ENCODE peak calls at places on chromosomes 6 and 20, in eight cellular contexts. One of them, this sample, is unnamed.

GRCh38 chr6:55636406-55637102 is 57.6 kb upstream of the HMGCLL1 start:
- DNase-seq in NCI-H1417: no peak
- DNase-seq in heart left ventricle: no peak
- DNase-seq in activated T-helper 1 cell treated with anti-CD3 and anti-CD28 coated beads, Interleukin-2, amount 50 U/mL, for 16 hours: no peak
- DNase-seq in stimulated activated CD4-positive, alpha-beta T cell treated with anti-CD3 and anti-CD28 coated beads, Interleukin-2, amount 100 ng/mL, for 4 hours: no peak
- DNase-seq in nephron progenitor cell: no peak
- DNase-seq in T follicular helper cell: no peak
- DNase-seq in H9: no peak
- DNase-seq in this sample: peak

GRCh38 chr6:16523550-16524379 is 237.5 kb downstream of the ATXN1 start:
- DNase-seq in NCI-H1417: no peak
- DNase-seq in stimulated activated CD4-positive, alpha-beta T cell treated with anti-CD3 and anti-CD28 coated beads, Interleukin-2, amount 100 ng/mL, for 4 hours: no peak
- DNase-seq in nephron progenitor cell: no peak
- DNase-seq in activated T-helper 1 cell treated with anti-CD3 and anti-CD28 coated beads, Interleukin-2, amount 50 U/mL, for 16 hours: no peak
- DNase-seq in H9: no peak
- DNase-seq in heart left ventricle: peak
- DNase-seq in T follicular helper cell: no peak
- DNase-seq in this sample: peak

GRCh38 chr20:45456632-45457031 is 12.9 kb upstream of the WFDC2 start:
- DNase-seq in H9: peak
- DNase-seq in heart left ventricle: no peak
- DNase-seq in T follicular helper cell: no peak
- DNase-seq in stimulated activated CD4-positive, alpha-beta T cell treated with anti-CD3 and anti-CD28 coated beads, Interleukin-2, amount 100 ng/mL, for 4 hours: no peak
- DNase-seq in nephron progenitor cell: peak
- DNase-seq in NCI-H1417: peak
- DNase-seq in activated T-helper 1 cell treated with anti-CD3 and anti-CD28 coated beads, Interleukin-2, amount 50 U/mL, for 16 hours: no peak
- DNase-seq in this sample: peak

GRCh38 chr20:46430921-46431712 is 24.7 kb upstream of the ELMO2 start:
- DNase-seq in H9: no peak
- DNase-seq in heart left ventricle: no peak
- DNase-seq in nephron progenitor cell: no peak
- DNase-seq in NCI-H1417: no peak
- DNase-seq in activated T-helper 1 cell treated with anti-CD3 and anti-CD28 coated beads, Interleukin-2, amount 50 U/mL, for 16 hours: no peak
- DNase-seq in T follicular helper cell: no peak
- DNase-seq in stimulated activated CD4-positive, alpha-beta T cell treated with anti-CD3 and anti-CD28 coated beads, Interleukin-2, amount 100 ng/mL, for 4 hours: no peak
- DNase-seq in this sample: no peak

GRCh38 chr6:33623895-33624381 is 2.8 kb downstream of the ITPR3 start:
- DNase-seq in activated T-helper 1 cell treated with anti-CD3 and anti-CD28 coated beads, Interleukin-2, amount 50 U/mL, for 16 hours: no peak
- DNase-seq in NCI-H1417: no peak
- DNase-seq in nephron progenitor cell: no peak
- DNase-seq in heart left ventricle: no peak
- DNase-seq in stimulated activated CD4-positive, alpha-beta T cell treated with anti-CD3 and anti-CD28 coated beads, Interleukin-2, amount 100 ng/mL, for 4 hours: no peak
- DNase-seq in H9: no peak
- DNase-seq in T follicular helper cell: no peak
- DNase-seq in this sample: no peak

GRCh38 chr6:96522469-96523009 is 933 bp downstream of the UFL1 start:
- DNase-seq in nephron progenitor cell: no peak
- DNase-seq in H9: no peak
- DNase-seq in stimulated activated CD4-positive, alpha-beta T cell treated with anti-CD3 and anti-CD28 coated beads, Interleukin-2, amount 100 ng/mL, for 4 hours: no peak
- DNase-seq in T follicular helper cell: no peak
- DNase-seq in NCI-H1417: no peak
- DNase-seq in activated T-helper 1 cell treated with anti-CD3 and anti-CD28 coated beads, Interleukin-2, amount 50 U/mL, for 16 hours: no peak
- DNase-seq in heart left ventricle: no peak
- DNase-seq in this sample: peak

GRCh38 chr20:21862224-21862927 is 156.9 kb downstream of the PAX1 start:
- DNase-seq in T follicular helper cell: no peak
- DNase-seq in NCI-H1417: no peak
- DNase-seq in H9: peak
- DNase-seq in stimulated activated CD4-positive, alpha-beta T cell treated with anti-CD3 and anti-CD28 coated beads, Interleukin-2, amount 100 ng/mL, for 4 hours: no peak
- DNase-seq in heart left ventricle: no peak
- DNase-seq in activated T-helper 1 cell treated with anti-CD3 and anti-CD28 coated beads, Interleukin-2, amount 50 U/mL, for 16 hours: no peak
- DNase-seq in nephron progenitor cell: peak
- DNase-seq in this sample: no peak

GRCh38 chr6:155974359-155974758 is 518.7 kb upstream of the NOX3 start:
- DNase-seq in H9: no peak
- DNase-seq in NCI-H1417: no peak
- DNase-seq in T follicular helper cell: no peak
- DNase-seq in heart left ventricle: no peak
- DNase-seq in stimulated activated CD4-positive, alpha-beta T cell treated with anti-CD3 and anti-CD28 coated beads, Interleukin-2, amount 100 ng/mL, for 4 hours: no peak
- DNase-seq in activated T-helper 1 cell treated with anti-CD3 and anti-CD28 coated beads, Interleukin-2, amount 50 U/mL, for 16 hours: no peak
- DNase-seq in nephron progenitor cell: no peak
- DNase-seq in this sample: no peak

GRCh38 chr20:63501818-63502670 is 3.2 kb upstream of the EEF1A2 start:
- DNase-seq in nephron progenitor cell: no peak
- DNase-seq in activated T-helper 1 cell treated with anti-CD3 and anti-CD28 coated beads, Interleukin-2, amount 50 U/mL, for 16 hours: no peak
- DNase-seq in stimulated activated CD4-positive, alpha-beta T cell treated with anti-CD3 and anti-CD28 coated beads, Interleukin-2, amount 100 ng/mL, for 4 hours: no peak
- DNase-seq in T follicular helper cell: no peak
- DNase-seq in H9: peak
- DNase-seq in NCI-H1417: peak
- DNase-seq in heart left ventricle: peak
- DNase-seq in this sample: no peak

GRCh38 chr6:125835221-125835744 is 44.5 kb downstream of the NCOA7 start:
- DNase-seq in NCI-H1417: no peak
- DNase-seq in T follicular helper cell: no peak
- DNase-seq in heart left ventricle: peak
- DNase-seq in H9: no peak
- DNase-seq in nephron progenitor cell: no peak
- DNase-seq in activated T-helper 1 cell treated with anti-CD3 and anti-CD28 coated beads, Interleukin-2, amount 50 U/mL, for 16 hours: no peak
- DNase-seq in stimulated activated CD4-positive, alpha-beta T cell treated with anti-CD3 and anti-CD28 coated beads, Interleukin-2, amount 100 ng/mL, for 4 hours: no peak
- DNase-seq in this sample: peak

GRCh38 chr20:40866056-40866455 is 162.6 kb upstream of the TOP1 start:
- DNase-seq in nephron progenitor cell: no peak
- DNase-seq in H9: no peak
- DNase-seq in activated T-helper 1 cell treated with anti-CD3 and anti-CD28 coated beads, Interleukin-2, amount 50 U/mL, for 16 hours: no peak
- DNase-seq in T follicular helper cell: no peak
- DNase-seq in heart left ventricle: no peak
- DNase-seq in stimulated activated CD4-positive, alpha-beta T cell treated with anti-CD3 and anti-CD28 coated beads, Interleukin-2, amount 100 ng/mL, for 4 hours: no peak
- DNase-seq in NCI-H1417: no peak
- DNase-seq in this sample: no peak

GRCh38 chr20:18272451-18272850 is 15.9 kb upstream of the ZNF133 start:
- DNase-seq in activated T-helper 1 cell treated with anti-CD3 and anti-CD28 coated beads, Interleukin-2, amount 50 U/mL, for 16 hours: no peak
- DNase-seq in T follicular helper cell: no peak
- DNase-seq in nephron progenitor cell: no peak
- DNase-seq in stimulated activated CD4-positive, alpha-beta T cell treated with anti-CD3 and anti-CD28 coated beads, Interleukin-2, amount 100 ng/mL, for 4 hours: no peak
- DNase-seq in H9: no peak
- DNase-seq in NCI-H1417: peak
- DNase-seq in heart left ventricle: peak
- DNase-seq in this sample: peak

GRCh38 chr20:53331151-53331973 is 262.3 kb downstream of the ZNF217 start:
- DNase-seq in heart left ventricle: no peak
- DNase-seq in NCI-H1417: no peak
- DNase-seq in activated T-helper 1 cell treated with anti-CD3 and anti-CD28 coated beads, Interleukin-2, amount 50 U/mL, for 16 hours: no peak
- DNase-seq in H9: peak
- DNase-seq in nephron progenitor cell: no peak
- DNase-seq in T follicular helper cell: no peak
- DNase-seq in stimulated activated CD4-positive, alpha-beta T cell treated with anti-CD3 and anti-CD28 coated beads, Interleukin-2, amount 100 ng/mL, for 4 hours: no peak
- DNase-seq in this sample: peak

GRCh38 chr20:9634327-9634726 is 119.9 kb downstream of the LAMP5 start:
- DNase-seq in NCI-H1417: no peak
- DNase-seq in T follicular helper cell: no peak
- DNase-seq in heart left ventricle: no peak
- DNase-seq in nephron progenitor cell: no peak
- DNase-seq in H9: no peak
- DNase-seq in stimulated activated CD4-positive, alpha-beta T cell treated with anti-CD3 and anti-CD28 coated beads, Interleukin-2, amount 100 ng/mL, for 4 hours: no peak
- DNase-seq in activated T-helper 1 cell treated with anti-CD3 and anti-CD28 coated beads, Interleukin-2, amount 50 U/mL, for 16 hours: no peak
- DNase-seq in this sample: no peak

GRCh38 chr6:9192405-9192909 is 757.1 kb upstream of the SLC35B3 start:
- DNase-seq in NCI-H1417: no peak
- DNase-seq in activated T-helper 1 cell treated with anti-CD3 and anti-CD28 coated beads, Interleukin-2, amount 50 U/mL, for 16 hours: no peak
- DNase-seq in nephron progenitor cell: no peak
- DNase-seq in stimulated activated CD4-positive, alpha-beta T cell treated with anti-CD3 and anti-CD28 coated beads, Interleukin-2, amount 100 ng/mL, for 4 hours: no peak
- DNase-seq in H9: no peak
- DNase-seq in T follicular helper cell: no peak
- DNase-seq in heart left ventricle: no peak
- DNase-seq in this sample: no peak

GRCh38 chr6:30700340-30700739 is 9.6 kb upstream of the NRM start:
- DNase-seq in activated T-helper 1 cell treated with anti-CD3 and anti-CD28 coated beads, Interleukin-2, amount 50 U/mL, for 16 hours: no peak
- DNase-seq in heart left ventricle: no peak
- DNase-seq in NCI-H1417: no peak
- DNase-seq in T follicular helper cell: no peak
- DNase-seq in H9: peak
- DNase-seq in nephron progenitor cell: no peak
- DNase-seq in stimulated activated CD4-positive, alpha-beta T cell treated with anti-CD3 and anti-CD28 coated beads, Interleukin-2, amount 100 ng/mL, for 4 hours: no peak
- DNase-seq in this sample: no peak

GRCh38 chr6:139485742-139486475 is 111.5 kb upstream of the CITED2 start:
- DNase-seq in activated T-helper 1 cell treated with anti-CD3 and anti-CD28 coated beads, Interleukin-2, amount 50 U/mL, for 16 hours: no peak
- DNase-seq in heart left ventricle: no peak
- DNase-seq in T follicular helper cell: no peak
- DNase-seq in nephron progenitor cell: peak
- DNase-seq in H9: no peak
- DNase-seq in stimulated activated CD4-positive, alpha-beta T cell treated with anti-CD3 and anti-CD28 coated beads, Interleukin-2, amount 100 ng/mL, for 4 hours: no peak
- DNase-seq in NCI-H1417: no peak
- DNase-seq in this sample: no peak

GRCh38 chr20:10644458-10645204 is 29.2 kb downstream of the JAG1 start:
- DNase-seq in T follicular helper cell: no peak
- DNase-seq in activated T-helper 1 cell treated with anti-CD3 and anti-CD28 coated beads, Interleukin-2, amount 50 U/mL, for 16 hours: no peak
- DNase-seq in nephron progenitor cell: no peak
- DNase-seq in heart left ventricle: no peak
- DNase-seq in H9: no peak
- DNase-seq in NCI-H1417: no peak
- DNase-seq in stimulated activated CD4-positive, alpha-beta T cell treated with anti-CD3 and anti-CD28 coated beads, Interleukin-2, amount 100 ng/mL, for 4 hours: no peak
- DNase-seq in this sample: no peak

GRCh38 chr6:88629838-88630462 is 333.5 kb downstream of the RNGTT start:
- DNase-seq in heart left ventricle: no peak
- DNase-seq in nephron progenitor cell: no peak
- DNase-seq in stimulated activated CD4-positive, alpha-beta T cell treated with anti-CD3 and anti-CD28 coated beads, Interleukin-2, amount 100 ng/mL, for 4 hours: no peak
- DNase-seq in NCI-H1417: no peak
- DNase-seq in H9: peak
- DNase-seq in T follicular helper cell: no peak
- DNase-seq in activated T-helper 1 cell treated with anti-CD3 and anti-CD28 coated beads, Interleukin-2, amount 50 U/mL, for 16 hours: no peak
- DNase-seq in this sample: peak

GRCh38 chr6:82568290-82568993 is 204.8 kb downstream of the TPBG start:
- DNase-seq in NCI-H1417: peak
- DNase-seq in activated T-helper 1 cell treated with anti-CD3 and anti-CD28 coated beads, Interleukin-2, amount 50 U/mL, for 16 hours: no peak
- DNase-seq in T follicular helper cell: no peak
- DNase-seq in stimulated activated CD4-positive, alpha-beta T cell treated with anti-CD3 and anti-CD28 coated beads, Interleukin-2, amount 100 ng/mL, for 4 hours: no peak
- DNase-seq in H9: no peak
- DNase-seq in nephron progenitor cell: no peak
- DNase-seq in heart left ventricle: no peak
- DNase-seq in this sample: no peak

GRCh38 chr6:111147440-111147839 is 60.1 kb downstream of the SLC16A10 start:
- DNase-seq in H9: no peak
- DNase-seq in stimulated activated CD4-positive, alpha-beta T cell treated with anti-CD3 and anti-CD28 coated beads, Interleukin-2, amount 100 ng/mL, for 4 hours: no peak
- DNase-seq in nephron progenitor cell: no peak
- DNase-seq in activated T-helper 1 cell treated with anti-CD3 and anti-CD28 coated beads, Interleukin-2, amount 50 U/mL, for 16 hours: no peak
- DNase-seq in heart left ventricle: no peak
- DNase-seq in NCI-H1417: no peak
- DNase-seq in T follicular helper cell: no peak
- DNase-seq in this sample: no peak

GRCh38 chr6:19320066-19320465 is 517.1 kb upstream of the ID4 start:
- DNase-seq in NCI-H1417: no peak
- DNase-seq in T follicular helper cell: no peak
- DNase-seq in heart left ventricle: no peak
- DNase-seq in nephron progenitor cell: no peak
- DNase-seq in H9: no peak
- DNase-seq in stimulated activated CD4-positive, alpha-beta T cell treated with anti-CD3 and anti-CD28 coated beads, Interleukin-2, amount 100 ng/mL, for 4 hours: no peak
- DNase-seq in activated T-helper 1 cell treated with anti-CD3 and anti-CD28 coated beads, Interleukin-2, amount 50 U/mL, for 16 hours: no peak
- DNase-seq in this sample: no peak

GRCh38 chr20:35020108-35021031 is 64.7 kb downstream of the MYH7B start:
- DNase-seq in T follicular helper cell: no peak
- DNase-seq in H9: no peak
- DNase-seq in heart left ventricle: no peak
- DNase-seq in nephron progenitor cell: no peak
- DNase-seq in NCI-H1417: no peak
- DNase-seq in stimulated activated CD4-positive, alpha-beta T cell treated with anti-CD3 and anti-CD28 coated beads, Interleukin-2, amount 100 ng/mL, for 4 hours: no peak
- DNase-seq in activated T-helper 1 cell treated with anti-CD3 and anti-CD28 coated beads, Interleukin-2, amount 50 U/mL, for 16 hours: no peak
- DNase-seq in this sample: no peak

GRCh38 chr6:67698534-67698933 is 936.5 kb upstream of the ADGRB3 start:
- DNase-seq in T follicular helper cell: no peak
- DNase-seq in H9: no peak
- DNase-seq in activated T-helper 1 cell treated with anti-CD3 and anti-CD28 coated beads, Interleukin-2, amount 50 U/mL, for 16 hours: no peak
- DNase-seq in stimulated activated CD4-positive, alpha-beta T cell treated with anti-CD3 and anti-CD28 coated beads, Interleukin-2, amount 100 ng/mL, for 4 hours: no peak
- DNase-seq in heart left ventricle: no peak
- DNase-seq in NCI-H1417: no peak
- DNase-seq in nephron progenitor cell: no peak
- DNase-seq in this sample: peak

GRCh38 chr20:23225407-23226060 is 125.1 kb upstream of the NXT1 start:
- DNase-seq in heart left ventricle: peak
- DNase-seq in H9: no peak
- DNase-seq in T follicular helper cell: no peak
- DNase-seq in nephron progenitor cell: no peak
- DNase-seq in stimulated activated CD4-positive, alpha-beta T cell treated with anti-CD3 and anti-CD28 coated beads, Interleukin-2, amount 100 ng/mL, for 4 hours: no peak
- DNase-seq in NCI-H1417: no peak
- DNase-seq in activated T-helper 1 cell treated with anti-CD3 and anti-CD28 coated beads, Interleukin-2, amount 50 U/mL, for 16 hours: no peak
- DNase-seq in this sample: peak

GRCh38 chr6:165863801-165864200 is 200.8 kb upstream of the PDE10A start:
- DNase-seq in NCI-H1417: no peak
- DNase-seq in T follicular helper cell: no peak
- DNase-seq in nephron progenitor cell: no peak
- DNase-seq in stimulated activated CD4-positive, alpha-beta T cell treated with anti-CD3 and anti-CD28 coated beads, Interleukin-2, amount 100 ng/mL, for 4 hours: no peak
- DNase-seq in H9: no peak
- DNase-seq in heart left ventricle: no peak
- DNase-seq in activated T-helper 1 cell treated with anti-CD3 and anti-CD28 coated beads, Interleukin-2, amount 50 U/mL, for 16 hours: no peak
- DNase-seq in this sample: no peak

GRCh38 chr6:41637179-41638001 is 878 bp upstream of the MDFI start:
- DNase-seq in T follicular helper cell: no peak
- DNase-seq in nephron progenitor cell: peak
- DNase-seq in activated T-helper 1 cell treated with anti-CD3 and anti-CD28 coated beads, Interleukin-2, amount 50 U/mL, for 16 hours: no peak
- DNase-seq in H9: peak
- DNase-seq in stimulated activated CD4-positive, alpha-beta T cell treated with anti-CD3 and anti-CD28 coated beads, Interleukin-2, amount 100 ng/mL, for 4 hours: no peak
- DNase-seq in NCI-H1417: no peak
- DNase-seq in heart left ventricle: peak
- DNase-seq in this sample: no peak

GRCh38 chr6:27726620-27727023 is 185.6 kb downstream of the OR2B2 start:
- DNase-seq in nephron progenitor cell: no peak
- DNase-seq in T follicular helper cell: no peak
- DNase-seq in activated T-helper 1 cell treated with anti-CD3 and anti-CD28 coated beads, Interleukin-2, amount 50 U/mL, for 16 hours: no peak
- DNase-seq in NCI-H1417: no peak
- DNase-seq in heart left ventricle: no peak
- DNase-seq in H9: peak
- DNase-seq in stimulated activated CD4-positive, alpha-beta T cell treated with anti-CD3 and anti-CD28 coated beads, Interleukin-2, amount 100 ng/mL, for 4 hours: no peak
- DNase-seq in this sample: peak

GRCh38 chr6:35195120-35195780 is 18.5 kb upstream of the SCUBE3 start:
- DNase-seq in nephron progenitor cell: no peak
- DNase-seq in NCI-H1417: no peak
- DNase-seq in H9: no peak
- DNase-seq in T follicular helper cell: no peak
- DNase-seq in stimulated activated CD4-positive, alpha-beta T cell treated with anti-CD3 and anti-CD28 coated beads, Interleukin-2, amount 100 ng/mL, for 4 hours: no peak
- DNase-seq in heart left ventricle: no peak
- DNase-seq in activated T-helper 1 cell treated with anti-CD3 and anti-CD28 coated beads, Interleukin-2, amount 50 U/mL, for 16 hours: no peak
- DNase-seq in this sample: no peak

GRCh38 chr20:43955244-43956191 is 40.9 kb downstream of the TOX2 start:
- DNase-seq in NCI-H1417: no peak
- DNase-seq in activated T-helper 1 cell treated with anti-CD3 and anti-CD28 coated beads, Interleukin-2, amount 50 U/mL, for 16 hours: peak
- DNase-seq in heart left ventricle: no peak
- DNase-seq in stimulated activated CD4-positive, alpha-beta T cell treated with anti-CD3 and anti-CD28 coated beads, Interleukin-2, amount 100 ng/mL, for 4 hours: peak
- DNase-seq in H9: no peak
- DNase-seq in T follicular helper cell: peak
- DNase-seq in nephron progenitor cell: no peak
- DNase-seq in this sample: peak

GRCh38 chr6:5998741-5999687 is 7.7 kb downstream of the NRN1 start:
- DNase-seq in NCI-H1417: no peak
- DNase-seq in nephron progenitor cell: peak
- DNase-seq in stimulated activated CD4-positive, alpha-beta T cell treated with anti-CD3 and anti-CD28 coated beads, Interleukin-2, amount 100 ng/mL, for 4 hours: no peak
- DNase-seq in activated T-helper 1 cell treated with anti-CD3 and anti-CD28 coated beads, Interleukin-2, amount 50 U/mL, for 16 hours: no peak
- DNase-seq in T follicular helper cell: no peak
- DNase-seq in heart left ventricle: peak
- DNase-seq in H9: peak
- DNase-seq in this sample: no peak